ENCODE peak calls at places on chromosomes 3 and 15, in five cellular contexts. R, Y, W, D and A are unnamed samples.

GRCh38 chr3:24773798-24774197 is 279.1 kb upstream of the THRB start:
- DNase-seq in R (peak; percentile 72), Y (peak; percentile 80), W (peak; percentile 70), D (peak; percentile 79), A (peak; percentile 60)

GRCh38 chr15:99407716-99408115 is 156.4 kb downstream of the LRRC28 start:
- DNase-seq in R (no peak), Y (no peak), W (no peak), D (no peak), A (no peak)

GRCh38 chr3:56257826-56258225 is 210.4 kb downstream of the ERC2 start:
- DNase-seq in R (no peak), Y (no peak), W (no peak), D (no peak), A (no peak)

GRCh38 chr3:69930564-69930963 is 69.0 kb upstream of the SAMMSON start:
- DNase-seq in R (no peak), Y (no peak), W (no peak), D (no peak), A (no peak)

GRCh38 chr3:182487048-182487447 is 306.3 kb upstream of the ATP11B start:
- DNase-seq in R (no peak), Y (no peak), W (no peak), D (no peak), A (no peak)

GRCh38 chr15:29849218-29849617 is 26.9 kb upstream of the TJP1 start:
- DNase-seq in R (no peak), Y (no peak), W (no peak), D (no peak), A (no peak)

GRCh38 chr3:152688313-152688712 is 146.6 kb upstream of the P2RY1 start:
- DNase-seq in R (no peak), Y (peak; percentile 37), W (no peak), D (peak; percentile 74), A (peak; percentile 40)

GRCh38 chr3:80213076-80213475 is 445.3 kb upstream of the ROBO1 start:
- DNase-seq in R (no peak), Y (no peak), W (no peak), D (no peak), A (no peak)

GRCh38 chr3:156189927-156190326 is 69.5 kb downstream of the KCNAB1 start:
- DNase-seq in R (no peak), Y (no peak), W (no peak), D (no peak), A (no peak)

GRCh38 chr3:196192036-196193001 is 18.9 kb downstream of the ZDHHC19 start:
- DNase-seq in R (no peak), Y (peak; percentile 68), W (no peak), D (no peak), A (no peak)

GRCh38 chr15:20348900-20349773 is 192.5 kb downstream of the GOLGA6L6 start:
- DNase-seq in R (no peak), Y (peak; percentile 31), W (no peak), D (no peak), A (no peak)

GRCh38 chr3:127637546-127637945 is 8.6 kb downstream of the PODXL2 start:
- DNase-seq in R (no peak), Y (no peak), W (no peak), D (no peak), A (peak; percentile 3)

GRCh38 chr3:110620118-110620517 is 451.5 kb upstream of the NECTIN3 start:
- DNase-seq in R (no peak), Y (no peak), W (no peak), D (peak; percentile 24), A (no peak)

GRCh38 chr15:42508263-42508690 is 12.8 kb downstream of the SNAP23 start:
- DNase-seq in R (no peak), Y (no peak), W (no peak), D (peak; percentile 47), A (peak; percentile 77)

GRCh38 chr3:94293793-94294195 is 230.9 kb downstream of the NSUN3 start:
- DNase-seq in R (no peak), Y (no peak), W (no peak), D (no peak), A (no peak)

GRCh38 chr15:63605816-63606215 is 8.6 kb downstream of the FBXL22 start:
- DNase-seq in R (no peak), Y (no peak), W (no peak), D (no peak), A (no peak)

GRCh38 chr3:41598804-41599481 is 363.0 kb downstream of the ULK4 start:
- DNase-seq in R (no peak), Y (no peak), W (no peak), D (no peak), A (peak; percentile 2)

GRCh38 chr15:81297147-81297572 is 26.8 kb downstream of the STARD5 start:
- DNase-seq in R (no peak), Y (no peak), W (no peak), D (peak; percentile 94), A (no peak)

DNA sequence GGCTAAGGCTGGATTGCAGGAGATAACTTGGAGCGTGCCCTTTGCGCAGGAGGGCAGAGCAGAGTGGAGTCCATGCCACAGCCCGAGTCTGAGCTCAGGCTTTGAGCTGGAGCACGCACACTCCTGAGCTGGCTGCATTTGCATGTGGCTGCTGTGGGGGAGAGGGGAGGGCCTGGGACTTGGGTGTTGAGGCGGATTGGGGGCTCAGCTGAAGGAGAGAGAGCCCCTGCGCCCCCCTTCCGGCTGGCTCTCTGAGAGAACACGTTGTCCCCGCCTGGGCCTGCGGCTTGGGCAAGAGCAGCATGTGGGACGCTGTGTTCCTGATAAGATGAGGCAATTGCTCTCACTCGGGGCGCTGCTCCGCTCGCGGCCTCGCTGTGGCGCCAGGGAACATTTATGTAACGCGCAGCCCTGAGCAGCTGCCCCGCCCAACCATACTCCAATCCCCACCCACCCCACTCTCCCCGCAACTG is 39.1 kb downstream of the KLF13 start:
- DNase-seq in R (peak; percentile 46), Y (peak; percentile 81), W (peak; percentile 78), D (peak; percentile 33), A (peak; percentile 92)
- H4K8ac ChIP-seq in R (no peak overlapping the region), Y (no peak overlapping the region), W (peak overlapping the region; percentile 89), D (peak overlapping the region; percentile 57), A (peak overlapping the region; percentile 99)

GRCh38 chr3:171863920-171864319 is 20.8 kb downstream of the TMEM212 start:
- DNase-seq in R (no peak), Y (no peak), W (no peak), D (no peak), A (no peak)

GRCh38 chr3:171865191-171865865 is 22.2 kb downstream of the TMEM212 start:
- DNase-seq in R (no peak), Y (no peak), W (no peak), D (peak; percentile 95), A (peak; percentile 53)

GRCh38 chr3:171860830-171861535 is 17.8 kb downstream of the TMEM212 start:
- DNase-seq in R (no peak), Y (no peak), W (no peak), D (no peak), A (no peak)

GRCh38 chr3:171862993-171863521 is 19.9 kb downstream of the TMEM212 start:
- DNase-seq in R (no peak), Y (no peak), W (no peak), D (peak; percentile 87), A (peak; percentile 54)

GRCh38 chr3:171862392-171862791 is 19.2 kb downstream of the TMEM212 start:
- DNase-seq in R (no peak), Y (no peak), W (no peak), D (no peak), A (no peak)
- H2BK12ac ChIP-seq in R (no peak overlapping the region), Y (no peak overlapping the region), W (no peak overlapping the region), D (no peak overlapping the region), A (no peak overlapping the region)

GRCh38 chr3:158018462-158018861 is 87.8 kb downstream of the SHOX2 start:
- DNase-seq in R (no peak), Y (no peak), W (no peak), D (no peak), A (no peak)
- H3K23ac ChIP-seq in R (no peak overlapping the region), Y (no peak overlapping the region), W (no peak overlapping the region), D (no peak overlapping the region), A (no peak overlapping the region)

GRCh38 chr15:39320355-39320754 is 260.5 kb upstream of the THBS1 start:
- DNase-seq in R (no peak), Y (no peak), W (no peak), D (no peak), A (no peak)

GRCh38 chr15:39313881-39314280 is 267.0 kb upstream of the THBS1 start:
- DNase-seq in R (no peak), Y (no peak), W (no peak), D (no peak), A (no peak)

GRCh38 chr15:39315200-39315599 is 265.7 kb upstream of the THBS1 start:
- DNase-seq in R (no peak), Y (no peak), W (no peak), D (no peak), A (no peak)

GRCh38 chr15:39318231-39318630 is 262.6 kb upstream of the THBS1 start:
- DNase-seq in R (no peak), Y (no peak), W (no peak), D (no peak), A (no peak)

GRCh38 chr15:39317225-39317624 is 263.7 kb upstream of the THBS1 start:
- DNase-seq in R (no peak), Y (no peak), W (no peak), D (no peak), A (peak; percentile 19)
- H4K8ac ChIP-seq in R (no peak overlapping the region), Y (no peak overlapping the region), W (no peak overlapping the region), D (no peak overlapping the region), A (no peak overlapping the region)

GRCh38 chr3:42708611-42709151 is 6.1 kb upstream of the HHATL start:
- DNase-seq in R (no peak), Y (no peak), W (no peak), D (no peak), A (no peak)

GRCh38 chr3:42711491-42712343 is 9.1 kb upstream of the HHATL start:
- DNase-seq in R (no peak), Y (peak; percentile 28), W (peak; percentile 44), D (peak; percentile 2), A (no peak)

GRCh38 chr3:42710323-42711021 is 7.9 kb upstream of the HHATL start:
- DNase-seq in R (no peak), Y (no peak), W (peak; percentile 24), D (no peak), A (no peak)

GRCh38 chr3:42707620-42708355 is 5.2 kb upstream of the HHATL start:
- DNase-seq in R (no peak), Y (no peak), W (no peak), D (no peak), A (no peak)

GRCh38 chr3:42709621-42710020 is 7.0 kb upstream of the HHATL start:
- DNase-seq in R (no peak), Y (no peak), W (no peak), D (no peak), A (no peak)
- H2BK12ac ChIP-seq in R (no peak overlapping the region), Y (no peak overlapping the region), W (no peak overlapping the region), D (no peak overlapping the region), A (no peak overlapping the region)

GRCh38 chr15:40439461-40440299 is 1.1 kb upstream of the BAHD1 start:
- DNase-seq in R (no peak), Y (peak; percentile 87), W (peak; percentile 75), D (peak; percentile 85), A (peak; percentile 65)
- H3K23ac ChIP-seq in R (peak overlapping the region; percentile 37), Y (no peak overlapping the region), W (no peak overlapping the region), D (no peak overlapping the region), A (no peak overlapping the region)